ENCODE peak calls at places on chromosome 9, in eight cellular contexts. Z is cardiac muscle cell, Q is astrocyte, D is AG04449, P is heart left ventricle, H is A549, C is hepatocyte, I is AG04450. G is an unnamed sample.

GRCh38 chr9:38421498-38422211 is 2.6 kb downstream of the IGFBPL1 start:
- DNase-seq in Z (peak), Q (no peak), D (no peak), P (no peak), H (no peak), C (no peak), I (no peak), G (no peak)

GRCh38 chr9:85038824-85039540 is 369.5 kb downstream of the NTRK2 start:
- DNase-seq in Z (no peak), Q (peak), D (no peak), P (no peak), H (no peak), C (no peak), I (no peak), G (no peak)

GRCh38 chr9:137150485-137151060 is 11.6 kb downstream of the GRIN1 start:
- DNase-seq in Z (no peak), Q (no peak), D (no peak), P (no peak), H (no peak), C (no peak), I (no peak), G (peak)

GRCh38 chr9:89660286-89660685 is 55.5 kb downstream of the GADD45G start:
- DNase-seq in Z (no peak), Q (no peak), D (no peak), P (no peak), H (no peak), C (no peak), I (no peak), G (no peak)

GRCh38 chr9:120768247-120768646 is 25.0 kb downstream of the FBXW2 start:
- DNase-seq in Z (no peak), Q (no peak), D (no peak), P (no peak), H (no peak), C (no peak), I (no peak), G (no peak)

GRCh38 chr9:33946779-33947535 is 101.7 kb downstream of the UBAP2 start:
- DNase-seq in Z (peak), Q (peak), D (peak), P (no peak), H (no peak), C (no peak), I (peak), G (peak)

GRCh38 chr9:112705773-112706427 is 12.0 kb downstream of the INIP start:
- DNase-seq in Z (peak), Q (peak), D (no peak), P (no peak), H (no peak), C (peak), I (no peak), G (peak)

GRCh38 chr9:109192732-109193361 is 25.8 kb upstream of the FRRS1L start:
- DNase-seq in Z (peak), Q (no peak), D (no peak), P (no peak), H (peak), C (peak), I (no peak), G (no peak)

GRCh38 chr9:71812385-71812784 is 44.1 kb upstream of the CEMIP2 start:
- DNase-seq in Z (peak), Q (no peak), D (no peak), P (peak), H (no peak), C (no peak), I (no peak), G (peak)

GRCh38 chr9:14511452-14511851 is 181.8 kb downstream of the ZDHHC21 start:
- DNase-seq in Z (no peak), Q (no peak), D (no peak), P (no peak), H (no peak), C (no peak), I (no peak), G (peak)

GRCh38 chr9:133701981-133702797 is 36.0 kb downstream of the SARDH start:
- DNase-seq in Z (peak), Q (peak), D (no peak), P (peak), H (no peak), C (peak), I (no peak), G (peak)

GRCh38 chr9:118643118-118643517 is 726.1 kb downstream of the BRINP1 start:
- DNase-seq in Z (no peak), Q (peak), D (no peak), P (no peak), H (peak), C (peak), I (no peak), G (no peak)

GRCh38 chr9:78932849-78933627 is 636.1 kb downstream of the PSAT1 start:
- DNase-seq in Z (peak), Q (peak), D (no peak), P (no peak), H (peak), C (no peak), I (peak), G (peak)

GRCh38 chr9:133120343-133121199 is 469 bp downstream of the RALGDS start:
- DNase-seq in Z (no peak), Q (no peak), D (no peak), P (no peak), H (no peak), C (no peak), I (no peak), G (no peak)

GRCh38 chr9:134213508-134214394 is 49.4 kb upstream of the RNU6ATAC start:
- DNase-seq in Z (no peak), Q (no peak), D (no peak), P (no peak), H (no peak), C (no peak), I (no peak), G (no peak)

GRCh38 chr9:125970340-125970739 is 223.2 kb downstream of the PBX3 start:
- DNase-seq in Z (no peak), Q (no peak), D (no peak), P (no peak), H (no peak), C (no peak), I (no peak), G (no peak)

GRCh38 chr9:134892221-134892620 is 11.6 kb downstream of the FCN2 start:
- DNase-seq in Z (no peak), Q (no peak), D (no peak), P (no peak), H (no peak), C (no peak), I (no peak), G (no peak)

GRCh38 chr9:108017671-108018070 is 528.1 kb upstream of the KLF4 start:
- DNase-seq in Z (no peak), Q (no peak), D (no peak), P (no peak), H (no peak), C (no peak), I (no peak), G (no peak)

GRCh38 chr9:34224349-34224748 is 45.5 kb downstream of the UBAP1 start:
- DNase-seq in Z (no peak), Q (no peak), D (no peak), P (no peak), H (no peak), C (no peak), I (no peak), G (no peak)

GRCh38 chr9:71349218-71349617 is 227.8 kb upstream of the TRPM3 start:
- DNase-seq in Z (peak), Q (peak), D (peak), P (no peak), H (no peak), C (no peak), I (no peak), G (peak)

GRCh38 chr9:107243757-107244156 is 39.3 kb upstream of the RAD23B start:
- DNase-seq in Z (no peak), Q (peak), D (peak), P (no peak), H (no peak), C (peak), I (no peak), G (peak)

DNA sequence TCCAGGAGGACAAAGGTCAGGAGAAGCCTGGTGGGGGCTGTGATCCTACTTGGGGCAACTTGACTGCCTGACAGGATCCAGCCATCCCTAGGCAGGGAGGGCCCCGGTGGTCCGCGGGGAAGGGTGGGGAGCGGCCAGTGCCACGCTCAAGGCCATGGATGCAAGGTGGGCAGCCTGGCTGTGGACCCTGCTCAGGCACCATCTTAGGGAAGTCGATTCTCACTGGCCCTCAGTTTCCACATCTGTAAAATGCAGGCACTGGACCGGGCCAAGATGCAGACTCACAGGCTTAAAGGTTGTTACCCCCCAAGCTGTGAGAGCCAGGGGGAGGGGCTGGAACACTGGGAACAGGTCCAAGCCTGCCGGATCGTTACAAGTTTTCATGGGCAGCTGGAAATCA is 8.7 kb upstream of the DOLPP1 start:
- DNase-seq in Z (no peak), Q (no peak), D (no peak), P (no peak), H (no peak), C (no peak), I (no peak), G (no peak)
- H3K4me3 ChIP-seq in Z (no peak), Q (no peak), D (no peak), P (no peak), H (no peak), C (no peak), I (no peak), G (no peak)

DNA sequence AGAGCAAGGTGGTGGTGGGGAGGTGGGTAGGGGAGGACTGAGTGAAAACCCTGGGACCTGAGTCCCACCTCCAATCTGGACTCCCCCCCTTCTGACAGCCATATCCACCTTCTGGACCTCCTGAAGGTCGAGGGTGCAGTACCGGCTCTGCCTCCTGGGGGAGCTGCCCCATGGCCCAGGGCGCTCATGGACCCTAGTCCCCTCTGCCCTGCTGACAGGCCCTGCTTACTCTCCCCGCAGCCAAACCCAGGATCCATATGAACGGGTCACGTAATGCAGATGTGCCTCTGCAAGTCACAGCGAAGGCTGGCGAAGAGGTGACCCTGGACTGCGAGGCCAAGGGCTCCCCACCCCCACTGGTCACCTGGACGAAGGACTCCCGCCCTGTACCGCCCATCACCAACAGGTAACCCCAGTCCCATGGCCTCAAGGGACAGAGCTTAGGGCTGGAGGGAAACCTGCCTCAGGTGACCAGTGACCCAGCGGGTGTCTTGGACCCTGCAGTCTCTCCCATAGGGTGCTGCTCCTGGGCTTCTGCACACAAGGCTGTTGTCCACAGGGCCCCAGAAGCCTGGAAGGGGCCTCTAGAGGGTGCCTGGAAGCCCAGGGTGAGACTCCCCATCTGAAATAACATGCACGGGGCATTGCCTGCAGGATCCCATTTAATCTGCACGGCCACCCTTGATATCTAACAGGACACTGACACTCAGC is 61.7 kb downstream of the HMCN2 start:
- DNase-seq in Z (no peak), Q (no peak), D (no peak), P (no peak), H (peak), C (no peak), I (no peak), G (no peak)
- TF ChIP-seq CTCF in Z (peak), Q (peak), D (peak), P (no peak), H (peak), C (peak), I (peak), G (peak)

GRCh38 chr9:16871358-16872151 is 1.1 kb upstream of the BNC2 start:
- DNase-seq in Z (peak), Q (peak), D (peak), P (peak), H (peak), C (peak), I (no peak), G (peak)
- H3K4me3 ChIP-seq in Z (peak), Q (peak), D (peak), P (peak), H (peak), C (peak), I (peak), G (peak)

GRCh38 chr9:1871486-1872181 is 143.5 kb upstream of the SMARCA2 start:
- DNase-seq in Z (peak), Q (no peak), D (no peak), P (no peak), H (no peak), C (no peak), I (no peak), G (peak)
- TF ChIP-seq CTCF in Z (no peak), Q (no peak), D (no peak), P (no peak), H (no peak), C (no peak), I (no peak), G (no peak)

GRCh38 chr9:76603448-76603895 is 144.5 kb downstream of the GCNT1 start:
- DNase-seq in Z (peak), Q (peak), D (no peak), P (no peak), H (no peak), C (no peak), I (no peak), G (peak)
- H3K4me3 ChIP-seq in Z (no peak), Q (no peak), D (no peak), P (no peak), H (no peak), C (no peak), I (no peak), G (no peak)

GRCh38 chr9:17063535-17064135 is 71.2 kb upstream of the CNTLN start:
- DNase-seq in Z (peak), Q (peak), D (no peak), P (no peak), H (peak), C (peak), I (peak), G (peak)
- TF ChIP-seq CTCF in Z (peak), Q (peak), D (peak), P (peak), H (peak), C (peak), I (peak), G (peak)

DNA sequence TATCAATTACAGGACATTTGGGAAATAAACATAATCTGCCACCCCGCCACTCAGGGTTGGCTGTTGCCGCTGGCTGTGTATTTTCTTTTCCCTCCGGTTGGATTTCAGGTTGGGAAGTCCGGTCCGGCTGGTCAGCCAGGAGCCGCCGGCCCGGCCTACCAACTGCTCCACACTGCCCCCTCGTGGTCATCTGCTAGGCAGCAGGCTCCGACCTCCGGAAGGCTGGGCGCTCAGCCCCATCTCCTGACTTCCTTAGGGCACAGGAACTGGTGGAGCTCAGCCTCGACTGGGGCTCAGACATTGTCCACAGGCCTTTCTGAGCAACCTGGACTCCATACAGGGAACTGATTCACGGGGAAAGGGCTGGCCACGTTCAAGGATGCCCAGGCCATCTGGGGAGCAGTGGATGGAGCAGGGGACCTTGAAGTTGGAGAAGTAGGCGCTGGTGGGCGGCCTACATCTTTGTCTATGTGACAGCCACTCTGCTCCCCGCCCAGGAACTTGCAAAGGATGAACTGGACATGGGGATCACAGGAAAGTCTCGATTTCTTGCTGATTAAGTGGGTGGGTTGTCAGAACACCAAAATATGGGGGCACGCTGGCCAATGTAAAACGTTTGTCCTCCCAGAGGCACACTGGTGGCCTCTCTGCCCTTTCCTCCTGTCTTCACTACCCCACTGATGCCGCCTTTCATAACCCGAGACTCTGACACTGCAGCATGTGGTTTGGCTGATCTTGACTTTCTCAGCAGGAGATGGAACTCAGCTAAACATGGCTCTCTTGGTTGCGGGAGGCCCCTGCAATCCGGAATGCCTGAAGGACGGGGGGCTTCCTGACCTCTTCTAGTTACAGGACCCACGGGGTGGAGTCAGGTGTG is 43.7 kb downstream of the NXNL2 start:
- DNase-seq in Z (peak), Q (peak), D (no peak), P (peak), H (peak), C (peak), I (peak), G (peak)
- H3K4me3 ChIP-seq in Z (no peak), Q (no peak), D (no peak), P (peak), H (peak), C (no peak), I (no peak), G (no peak)